ENCODE peak calls at places on chromosomes 13 and 19, in six cellular contexts. M is fibroblast of mammary gland, Q is IMR-90, V is lower lobe of right lung, J is lower leg skin, T is transverse colon. I is an unnamed sample.

GRCh38 chr13:102310691-102311432 is 91.0 kb downstream of the FGF14 start:
- DNase-seq in T (no peak), V (no peak), M (peak; percentile 74), J (no peak), Q (no peak), I (peak; percentile 64)

GRCh38 chr13:42720116-42720857 is 61.1 kb upstream of the FAM216B start:
- DNase-seq in V (no peak), M (peak; percentile 100), T (peak; percentile 55), J (no peak), Q (peak; percentile 99), I (no peak)

GRCh38 chr19:37718357-37718756 is 1.2 kb downstream of the ZNF607 start:
- DNase-seq in M (no peak), J (no peak), V (no peak), Q (no peak), T (no peak), I (no peak)

GRCh38 chr13:110648848-110649421 is 33.6 kb downstream of the NAXD start:
- DNase-seq in Q (no peak), T (no peak), V (no peak), J (peak; percentile 80), M (no peak), I (no peak)

GRCh38 chr19:10305139-10305806 is 4.3 kb downstream of the ZGLP1 start:
- DNase-seq in T (peak; percentile 27), Q (peak; percentile 73), V (peak; percentile 68), M (peak; percentile 60), J (no peak), I (no peak)

GRCh38 chr13:94416454-94417080 is 62.9 kb downstream of the DCT start:
- DNase-seq in T (no peak), J (no peak), M (peak; percentile 52), V (no peak), Q (peak; percentile 24), I (no peak)

GRCh38 chr13:54029720-54030119 is 1001.1 kb downstream of the OLFM4 start:
- DNase-seq in J (no peak), T (no peak), M (no peak), Q (no peak), V (no peak), I (no peak)

GRCh38 chr19:18431351-18432197 is 6.4 kb downstream of the ISYNA1 start:
- DNase-seq in J (no peak), T (no peak), Q (no peak), V (no peak), M (no peak), I (no peak)

GRCh38 chr13:94598281-94598680 is 2.3 kb upstream of the TGDS start:
- DNase-seq in J (no peak), Q (peak; percentile 21), T (no peak), M (no peak), V (no peak), I (no peak)

GRCh38 chr13:107450426-107450825 is 764.9 kb downstream of the LIG4 start:
- DNase-seq in J (no peak), Q (peak; percentile 35), M (peak; percentile 5), V (no peak), T (no peak), I (no peak)

GRCh38 chr13:61002686-61003085 is 413.0 kb downstream of the PCDH20 start:
- DNase-seq in T (no peak), J (no peak), V (no peak), Q (no peak), M (no peak), I (no peak)

GRCh38 chr19:48873476-48874308 is 1.5 kb downstream of the PPP1R15A start:
- DNase-seq in T (no peak), J (peak; percentile 88), M (no peak), V (no peak), Q (no peak), I (peak; percentile 22)

GRCh38 chr19:4780860-4781259 is 10.7 kb upstream of the FEM1A start:
- DNase-seq in J (no peak), M (no peak), Q (no peak), V (no peak), T (no peak), I (no peak)

GRCh38 chr19:21020298-21021227 is at the start of gene ZNF430:
- DNase-seq in T (peak; percentile 95), Q (peak; percentile 90), M (peak; percentile 92), V (peak; percentile 93), J (peak; percentile 99), I (peak; percentile 99)

GRCh38 chr13:19818223-19818842 is 35.6 kb upstream of the PSPC1 start:
- DNase-seq in J (peak; percentile 85), M (peak; percentile 11), T (peak; percentile 19), V (peak; percentile 84), Q (no peak), I (no peak)

GRCh38 chr13:19993024-19993423 is 34.5 kb downstream of the ZMYM2 start:
- DNase-seq in M (no peak), V (no peak), T (no peak), Q (no peak), J (no peak), I (no peak)

GRCh38 chr13:98454389-98454881 is 122.5 kb downstream of the STK24 start:
- DNase-seq in V (no peak), Q (peak; percentile 94), T (no peak), M (peak; percentile 94), J (no peak), I (no peak)

GRCh38 chr13:106468207-106468606 is 67.3 kb downstream of the EFNB2 start:
- DNase-seq in M (no peak), V (no peak), Q (no peak), J (no peak), T (no peak), I (no peak)

GRCh38 chr19:46299004-46299509 is 2.2 kb downstream of the HIF3A start:
- DNase-seq in V (peak; percentile 95), T (peak; percentile 98), Q (peak; percentile 50), J (peak; percentile 99), M (peak; percentile 88), I (peak; percentile 97)

GRCh38 chr19:13055213-13056051 is 47.2 kb downstream of the LYL1 start:
- DNase-seq in V (peak; percentile 73), M (peak; percentile 86), Q (peak; percentile 89), J (peak; percentile 95), T (peak; percentile 54), I (peak; percentile 83)

GRCh38 chr13:30829145-30829544 is 76.9 kb upstream of the MEDAG start:
- DNase-seq in Q (peak; percentile 82), T (no peak), V (no peak), J (no peak), M (peak; percentile 86), I (no peak)

GRCh38 chr13:75798353-75799245 is 162.5 kb downstream of the LMO7 start:
- DNase-seq in J (no peak), M (peak; percentile 79), V (no peak), T (no peak), Q (peak; percentile 65), I (no peak)

GRCh38 chr13:59863621-59864020 is 300.1 kb downstream of the DIAPH3 start:
- DNase-seq in M (no peak), V (no peak), T (no peak), Q (no peak), J (no peak), I (no peak)

GRCh38 chr13:99471231-99472202 is 29.8 kb upstream of the TM9SF2 start:
- DNase-seq in Q (peak; percentile 30), V (no peak), M (peak; percentile 67), T (no peak), J (no peak), I (no peak)

GRCh38 chr19:40588110-40588854 is 11.6 kb downstream of the SHKBP1 start:
- DNase-seq in Q (no peak), T (no peak), J (no peak), V (no peak), M (peak; percentile 50), I (no peak)

GRCh38 chr13:51910508-51910907 is 48.7 kb downstream of the CCDC70 start:
- DNase-seq in V (no peak), T (no peak), J (peak; percentile 82), M (no peak), Q (no peak), I (no peak)

GRCh38 chr13:76976488-76976887 is 15.4 kb upstream of the CLN5 start:
- DNase-seq in V (no peak), M (peak; percentile 32), T (no peak), Q (no peak), J (no peak), I (no peak)

GRCh38 chr19:4972509-4973230 is 3.8 kb downstream of the KDM4B start:
- DNase-seq in T (no peak), V (no peak), J (no peak), M (peak; percentile 80), Q (peak; percentile 69), I (no peak)

GRCh38 chr13:30884543-30884942 is 21.5 kb upstream of the MEDAG start:
- DNase-seq in J (peak; percentile 21), V (no peak), Q (no peak), T (no peak), M (no peak), I (no peak)

GRCh38 chr19:21197589-21198295 is 55.9 kb downstream of the ZNF431 start:
- DNase-seq in Q (peak; percentile 3), V (no peak), T (no peak), M (no peak), J (no peak), I (no peak)

GRCh38 chr19:38417544-38418506 is 8.2 kb downstream of the RASGRP4 start:
- DNase-seq in T (peak; percentile 75), Q (no peak), J (peak; percentile 93), V (peak; percentile 88), M (no peak), I (no peak)

GRCh38 chr13:50197705-50198104 is 182.5 kb downstream of the KCNRG start:
- DNase-seq in J (no peak), M (peak; percentile 74), Q (peak; percentile 12), V (no peak), T (no peak), I (no peak)
- H3K4me3 ChIP-seq in J (no peak overlapping the region), M (no peak overlapping the region), Q (no peak overlapping the region), V (no peak overlapping the region), T (no peak overlapping the region), I (no peak overlapping the region)

GRCh38 chr19:51111606-51112005 is 3.4 kb upstream of the CTU1 start:
- DNase-seq in T (no peak), J (no peak), M (no peak), V (no peak), Q (no peak), I (no peak)
- TF ChIP-seq CTCF in T (no peak), J (no peak), M (peak; percentile 28), V (no peak), Q (no peak), I (no peak)

GRCh38 chr13:37109080-37109678 is 3.7 kb upstream of the CSNK1A1L start:
- DNase-seq in M (peak; percentile 65), V (no peak), Q (peak; percentile 62), J (no peak), T (no peak), I (peak; percentile 58)
- H3K4me3 ChIP-seq in M (no peak overlapping the region), V (no peak overlapping the region), Q (no peak overlapping the region), J (no peak overlapping the region), T (no peak overlapping the region), I (no peak overlapping the region)

GRCh38 chr19:35513231-35513974 is at the start of gene DMKN:
- DNase-seq in V (no peak), Q (peak; percentile 58), M (peak; percentile 81), J (no peak), T (no peak), I (no peak)

GRCh38 chr19:35512831-35513230 is 618 bp downstream of the DMKN start:
- DNase-seq in Q (no peak), T (no peak), V (no peak), M (no peak), J (no peak), I (no peak)

GRCh38 chr19:35511337-35511736 is 2.1 kb downstream of the DMKN start:
- DNase-seq in T (no peak), M (no peak), J (no peak), V (no peak), Q (no peak), I (no peak)

GRCh38 chr19:35516310-35516709 is 2.9 kb upstream of the DMKN start:
- DNase-seq in M (no peak), T (no peak), J (no peak), V (no peak), Q (no peak), I (no peak)

GRCh38 chr19:35513975-35514809 is 743 bp upstream of the DMKN start:
- DNase-seq in V (no peak), Q (no peak), J (no peak), M (peak; percentile 71), T (no peak), I (no peak)
- TF ChIP-seq CTCF in V (no peak), Q (no peak), J (no peak), M (no peak), T (no peak), I (no peak)